ENCODE peak calls at places on chromosomes 3 and 15, in eight cellular contexts. Z, O, M, V, W, U, J and Y are unnamed samples.

GRCh38 chr3:113423699-113424098 is 17.6 kb downstream of the CFAP44 start:
- ATAC-seq in Z (no peak), O (no peak), M (no peak), V (no peak), W (no peak), U (no peak), J (no peak), Y (no peak)

GRCh38 chr3:49157289-49157688 is 8.8 kb downstream of the CCDC71 start:
- ATAC-seq in Z (no peak), O (no peak), M (no peak), V (no peak), W (peak), U (no peak), J (no peak), Y (no peak)

GRCh38 chr3:132723024-132723462 is 834 bp upstream of the NPHP3 start:
- ATAC-seq in Z (no peak), O (no peak), M (peak), V (no peak), W (no peak), U (no peak), J (peak), Y (peak)

GRCh38 chr3:184864012-184864411 is 52.0 kb downstream of the VPS8 start:
- ATAC-seq in Z (no peak), O (no peak), M (no peak), V (peak), W (no peak), U (no peak), J (no peak), Y (no peak)

GRCh38 chr15:70024521-70024920 is 73.2 kb downstream of the TLE3 start:
- ATAC-seq in Z (no peak), O (no peak), M (no peak), V (peak), W (no peak), U (no peak), J (no peak), Y (no peak)

GRCh38 chr15:91135201-91136130 is 35.4 kb downstream of the SV2B start:
- ATAC-seq in Z (no peak), O (no peak), M (no peak), V (no peak), W (no peak), U (no peak), J (no peak), Y (no peak)

GRCh38 chr3:18513091-18513490 is 88.0 kb upstream of the SATB1 start:
- ATAC-seq in Z (no peak), O (peak), M (no peak), V (no peak), W (no peak), U (no peak), J (no peak), Y (no peak)

GRCh38 chr15:58574612-58575011 is 142.8 kb downstream of the LIPC start:
- ATAC-seq in Z (no peak), O (peak), M (no peak), V (no peak), W (no peak), U (no peak), J (no peak), Y (no peak)

GRCh38 chr3:146594843-146595482 is 10.2 kb downstream of the PLSCR5 start:
- ATAC-seq in Z (no peak), O (no peak), M (no peak), V (no peak), W (no peak), U (peak), J (no peak), Y (peak)

GRCh38 chr15:57785959-57786358 is 79.4 kb downstream of the POLR2M start:
- ATAC-seq in Z (no peak), O (no peak), M (no peak), V (no peak), W (no peak), U (no peak), J (peak), Y (no peak)

GRCh38 chr3:40109641-40110490 is 199.6 kb upstream of the EIF1B start:
- ATAC-seq in Z (no peak), O (peak), M (no peak), V (no peak), W (no peak), U (no peak), J (peak), Y (peak)

GRCh38 chr3:119490153-119490552 is 8.2 kb upstream of the TIMMDC1 start:
- ATAC-seq in Z (no peak), O (no peak), M (no peak), V (no peak), W (no peak), U (no peak), J (no peak), Y (peak)

GRCh38 chr3:57927166-57927565 is 81.1 kb upstream of the FLNB start:
- ATAC-seq in Z (no peak), O (no peak), M (no peak), V (peak), W (no peak), U (no peak), J (no peak), Y (no peak)

GRCh38 chr3:30098206-30098605 is 508.2 kb upstream of the TGFBR2 start:
- ATAC-seq in Z (no peak), O (no peak), M (no peak), V (no peak), W (no peak), U (no peak), J (no peak), Y (no peak)